ENCODE peak calls at places on chromosomes 7 and 10, in eight cellular contexts. M is neural progenitor cell, H is AG04450, D is fibroblast of lung, T is tibial nerve, U is A549, R is SK-N-SH, G is tibial artery. F is an unnamed sample.

GRCh38 chr7:43872401-43873165 is 3.3 kb upstream of the MRPS24 start:
- DNase-seq in M (no peak), T (no peak), D (peak; percentile 87), G (peak; percentile 81), R (peak; percentile 54), H (peak; percentile 57), U (no peak), F (no peak)

GRCh38 chr7:106901870-106902441 is 36.9 kb downstream of the PIK3CG start:
- DNase-seq in R (no peak), M (no peak), H (no peak), D (no peak), T (no peak), G (no peak), U (no peak), F (no peak)

GRCh38 chr7:110531186-110531585 is 559.7 kb upstream of the LRRN3 start:
- DNase-seq in G (no peak), T (no peak), H (no peak), M (no peak), U (no peak), D (peak; percentile 56), R (no peak), F (no peak)

GRCh38 chr7:130649004-130649790 is 19.4 kb downstream of the COPG2 start:
- DNase-seq in D (peak; percentile 91), T (no peak), G (no peak), M (no peak), H (no peak), R (no peak), U (no peak), F (no peak)

GRCh38 chr10:112658900-112659328 is 211.9 kb downstream of the VTI1A start:
- DNase-seq in D (peak; percentile 83), M (peak; percentile 74), R (no peak), H (no peak), U (peak; percentile 44), G (no peak), T (no peak), F (no peak)

GRCh38 chr7:333399-333776 is 43.4 kb downstream of the FOXL3 start:
- DNase-seq in U (peak; percentile 25), G (no peak), H (no peak), T (no peak), R (peak; percentile 62), D (peak; percentile 26), M (peak; percentile 46), F (peak; percentile 68)

GRCh38 chr7:30755384-30756154 is 3.6 kb downstream of the INMT start:
- DNase-seq in M (no peak), G (peak; percentile 80), U (no peak), R (peak; percentile 92), H (no peak), T (peak; percentile 24), D (peak; percentile 29), F (no peak)

GRCh38 chr10:16384064-16384463 is 52.7 kb upstream of the PTER start:
- DNase-seq in D (no peak), H (no peak), U (no peak), R (no peak), T (no peak), G (no peak), M (no peak), F (no peak)

GRCh38 chr10:47238331-47239095 is 61.5 kb upstream of the GDF10 start:
- DNase-seq in G (peak; percentile 31), M (no peak), T (no peak), R (no peak), H (no peak), U (no peak), D (no peak), F (no peak)

GRCh38 chr10:32210306-32211045 is 136.5 kb downstream of the EPC1 start:
- DNase-seq in U (peak; percentile 75), R (peak; percentile 58), M (peak; percentile 26), T (no peak), H (no peak), G (no peak), D (peak; percentile 44), F (no peak)

DNA sequence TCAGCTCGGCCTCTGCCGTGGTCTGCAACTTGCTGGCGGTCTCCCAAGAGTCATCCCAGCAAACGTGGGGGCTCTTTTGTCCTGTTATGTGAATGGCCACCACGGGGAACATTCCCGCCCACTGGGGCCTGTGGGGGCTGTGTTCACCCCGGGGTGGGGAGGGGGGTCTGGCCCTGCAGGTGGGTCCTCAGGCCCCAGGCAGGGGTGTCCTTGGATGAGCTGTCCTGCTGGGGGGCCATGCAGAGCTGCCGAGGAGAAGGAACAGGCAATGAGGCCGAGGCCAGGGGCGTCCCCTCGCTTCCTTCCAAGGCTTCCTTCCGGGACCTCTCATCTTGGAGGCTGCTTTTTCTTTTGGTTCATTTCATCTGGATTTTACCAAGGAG is 24.4 kb upstream of the PITRM1 start:
- DNase-seq in D (no peak), R (no peak), U (no peak), M (no peak), T (no peak), H (no peak), G (no peak), F (no peak)
- H3K4me3 ChIP-seq in D (peak overlapping the region; percentile 20), R (no peak overlapping the region), U (no peak overlapping the region), M (no peak overlapping the region), T (peak overlapping the region; percentile 25), H (no peak overlapping the region), G (peak overlapping the region; percentile 33), F (no peak overlapping the region)

GRCh38 chr10:71123023-71123422 is 89.3 kb upstream of the UNC5B start:
- DNase-seq in T (no peak), U (no peak), H (no peak), G (no peak), D (no peak), R (no peak), M (no peak), F (no peak)

GRCh38 chr10:71127019-71127534 is 85.3 kb upstream of the UNC5B start:
- DNase-seq in M (peak; percentile 27), G (no peak), U (no peak), H (no peak), T (no peak), R (no peak), D (no peak), F (no peak)

GRCh38 chr10:71125749-71126107 is 86.6 kb upstream of the UNC5B start:
- DNase-seq in T (no peak), R (no peak), H (no peak), U (no peak), M (no peak), D (no peak), G (no peak), F (no peak)

GRCh38 chr10:71126432-71126831 is 85.9 kb upstream of the UNC5B start:
- DNase-seq in T (no peak), M (no peak), G (no peak), D (no peak), R (no peak), U (no peak), H (no peak), F (no peak)

DNA sequence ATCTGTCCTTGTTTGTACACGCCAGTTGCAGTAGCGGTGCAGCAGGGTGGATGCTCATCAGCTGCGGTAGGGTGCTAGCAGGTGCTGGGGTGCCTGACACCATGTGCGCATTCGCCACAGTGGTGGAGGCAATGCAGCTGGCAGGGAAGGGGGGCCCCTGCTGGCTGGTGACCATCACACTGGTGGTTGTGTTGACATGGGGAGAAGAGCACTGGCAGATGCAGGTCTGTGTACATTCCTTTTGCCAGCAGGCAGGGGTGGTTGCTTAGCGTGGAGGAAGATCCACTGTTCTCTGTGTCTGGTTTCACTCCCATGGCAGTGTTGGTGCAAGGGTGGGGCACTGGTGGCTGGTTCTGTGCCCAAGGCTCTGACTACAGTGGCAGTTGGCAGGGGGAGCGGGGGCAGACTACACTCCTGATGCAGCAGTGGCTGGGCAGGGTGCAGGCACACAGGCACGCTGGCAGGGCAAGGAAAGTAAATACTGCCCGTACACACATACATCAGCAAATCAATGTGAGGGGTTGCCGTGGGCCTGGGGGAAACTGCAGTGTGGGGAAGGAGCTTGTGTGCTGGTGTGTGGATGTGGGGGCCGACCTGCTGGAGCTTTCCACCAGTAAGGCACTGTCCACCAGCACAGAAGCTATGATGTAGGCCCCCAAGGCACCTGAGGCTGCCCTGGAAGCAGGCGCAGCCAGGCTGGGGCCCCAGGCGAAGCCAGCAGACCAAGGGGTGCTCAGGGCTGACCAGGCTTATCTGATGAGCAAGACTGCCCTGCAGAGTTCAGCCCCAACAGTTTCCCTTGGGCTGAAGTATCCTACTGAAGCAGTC is 87.2 kb upstream of the UNC5B start:
- DNase-seq in U (no peak), M (no peak), R (no peak), D (no peak), G (no peak), H (no peak), T (no peak), F (peak; percentile 56)
- TF ChIP-seq CTCF in U (no peak), M (no peak), R (no peak), D (no peak), G (no peak), H (no peak), T (no peak), F (no peak)

GRCh38 chr7:101100858-101101847 is 15.9 kb downstream of the TRIM56 start:
- DNase-seq in H (no peak), G (no peak), T (no peak), D (no peak), M (no peak), U (no peak), R (no peak), F (peak; percentile 24)

GRCh38 chr7:101096957-101097347 is 11.7 kb downstream of the TRIM56 start:
- DNase-seq in R (no peak), H (no peak), D (no peak), M (no peak), T (no peak), G (no peak), U (no peak), F (no peak)

GRCh38 chr7:101096331-101096956 is 11.2 kb downstream of the TRIM56 start:
- DNase-seq in R (no peak), D (no peak), M (no peak), H (no peak), U (no peak), T (no peak), G (no peak), F (no peak)

GRCh38 chr7:101097561-101097960 is 12.3 kb downstream of the TRIM56 start:
- DNase-seq in M (no peak), D (no peak), G (no peak), T (no peak), U (no peak), R (no peak), H (no peak), F (no peak)

DNA sequence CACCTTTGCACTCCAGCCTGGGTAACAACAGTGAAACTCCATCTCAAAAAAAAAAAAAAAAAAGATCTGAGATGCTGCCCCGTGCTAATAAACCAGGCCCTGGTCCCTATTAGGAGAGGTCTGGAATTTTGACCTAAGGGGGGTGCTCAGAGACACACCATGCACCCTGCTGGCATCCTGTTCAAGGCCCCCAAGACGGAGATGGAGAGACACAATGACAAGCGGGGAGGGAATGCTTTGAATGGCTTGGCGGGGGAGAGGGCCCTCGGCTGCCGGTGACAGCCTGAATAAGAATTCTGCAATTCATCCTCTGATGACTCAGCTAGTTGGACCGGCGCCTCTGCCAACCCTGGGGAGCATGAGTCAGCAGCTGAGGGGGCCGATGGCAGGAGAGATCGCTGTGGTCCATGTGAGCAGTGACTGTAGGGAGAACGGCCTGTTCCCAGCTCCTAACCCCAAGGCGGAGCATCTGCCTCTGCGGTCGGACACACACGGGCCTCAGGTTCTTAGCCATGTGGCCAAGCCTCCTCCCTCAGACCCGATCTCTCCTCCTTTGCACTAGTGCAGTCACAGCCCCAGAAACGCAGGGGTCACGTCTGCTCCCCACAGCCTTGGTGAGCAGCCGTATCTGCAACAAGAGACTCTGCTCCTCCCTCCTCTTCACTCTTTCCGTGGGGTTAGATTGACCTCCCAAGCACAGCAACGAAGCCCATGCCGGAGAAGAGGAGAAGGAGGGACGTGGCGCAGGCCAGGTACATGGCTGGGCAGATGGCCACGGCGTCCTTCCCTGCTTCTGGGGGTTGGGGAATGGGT is 14.9 kb downstream of the TRIM56 start:
- DNase-seq in U (peak; percentile 91), T (peak; percentile 95), M (peak; percentile 85), D (peak; percentile 99), R (peak; percentile 51), G (peak; percentile 99), H (peak; percentile 97), F (peak; percentile 93)
- H3K27ac ChIP-seq in U (peak overlapping the region; percentile 99), T (peak overlapping the region; percentile 48), M (no peak overlapping the region), D (peak overlapping the region; percentile 94), R (peak overlapping the region; percentile 100), G (peak overlapping the region; percentile 91), H (peak overlapping the region; percentile 99), F (peak overlapping the region; percentile 54)

GRCh38 chr7:27171636-27172387 is 2.3 kb downstream of the HOXA10 start:
- DNase-seq in R (no peak), G (peak; percentile 70), T (peak; percentile 15), D (no peak), U (no peak), H (no peak), M (peak; percentile 50), F (peak; percentile 26)
- H3K4me3 ChIP-seq in R (no peak overlapping the region), G (peak overlapping the region; percentile 91), T (peak overlapping the region; percentile 74), D (no peak overlapping the region), U (no peak overlapping the region), H (no peak overlapping the region), M (no peak overlapping the region), F (no peak overlapping the region)